ENCODE peak calls at places on chromosomes 13 and 19, in seven cellular contexts. E, Q, G, P, L, J and X are unnamed samples.

GRCh38 chr13:64884976-64885375 is 2345.2 kb downstream of the PCDH9 start:
- DNase-seq in E (no peak), P (no peak), G (no peak), L (no peak), Q (no peak), J (no peak), X (no peak)

GRCh38 chr13:102100234-102100633 is 301.6 kb downstream of the FGF14 start:
- DNase-seq in L (no peak), E (no peak), J (no peak), P (no peak), Q (no peak), G (no peak), X (no peak)

GRCh38 chr13:67438465-67438864 is 208.3 kb upstream of the PCDH9 start:
- DNase-seq in P (no peak), G (no peak), E (no peak), L (no peak), Q (no peak), J (peak; percentile 16), X (no peak)

GRCh38 chr19:872266-872951 is 12.9 kb downstream of the CFD start:
- DNase-seq in G (peak; percentile 34), J (peak; percentile 64), P (peak; percentile 91), Q (no peak), E (no peak), L (no peak), X (peak; percentile 47)

GRCh38 chr19:33199441-33200265 is 5.5 kb downstream of the LRP3 start:
- DNase-seq in P (no peak), L (no peak), E (no peak), G (no peak), Q (no peak), J (no peak), X (no peak)

GRCh38 chr19:4553775-4554174 is 5.7 kb downstream of the SEMA6B start:
- DNase-seq in G (no peak), E (no peak), Q (no peak), P (no peak), J (no peak), L (no peak), X (no peak)

GRCh38 chr19:10565028-10565566 is 713 bp downstream of the KRI1 start:
- DNase-seq in P (peak; percentile 63), Q (no peak), E (peak; percentile 45), G (peak; percentile 26), J (peak; percentile 63), L (peak; percentile 34), X (no peak)

GRCh38 chr19:58196911-58197616 is 14.2 kb downstream of the ZNF274 start:
- DNase-seq in E (no peak), P (no peak), G (peak; percentile 38), J (no peak), Q (no peak), L (no peak), X (no peak)

GRCh38 chr13:42991892-42992584 is at the start of gene EPSTI1:
- DNase-seq in G (peak; percentile 77), E (peak; percentile 66), L (peak; percentile 44), Q (no peak), P (peak; percentile 63), J (no peak), X (peak; percentile 4)

GRCh38 chr19:44745386-44745831 is 3.1 kb upstream of the BCL3 start:
- DNase-seq in J (peak; percentile 42), Q (no peak), P (peak; percentile 41), L (no peak), E (peak; percentile 78), G (no peak), X (no peak)

GRCh38 chr19:3082331-3082730 is 11.8 kb upstream of the GNA11 start:
- DNase-seq in L (no peak), P (no peak), G (no peak), Q (no peak), J (no peak), E (no peak), X (no peak)

GRCh38 chr19:5094768-5095567 is 126.1 kb downstream of the KDM4B start:
- DNase-seq in Q (no peak), J (peak; percentile 77), L (no peak), P (no peak), G (no peak), E (no peak), X (no peak)

GRCh38 chr13:109704771-109705628 is 81.4 kb downstream of the IRS2 start:
- DNase-seq in J (no peak), Q (no peak), P (no peak), G (no peak), E (peak; percentile 60), L (no peak), X (no peak)

GRCh38 chr19:56748443-56748842 is 76.9 kb upstream of the ZNF835 start:
- DNase-seq in E (no peak), J (no peak), P (no peak), G (no peak), L (no peak), Q (no peak), X (no peak)

GRCh38 chr13:28239374-28239773 is 101.0 kb downstream of the PAN3 start:
- DNase-seq in E (no peak), Q (no peak), G (no peak), J (no peak), P (no peak), L (no peak), X (no peak)

GRCh38 chr19:1566392-1567115 is 1.6 kb downstream of the MEX3D start:
- DNase-seq in G (peak; percentile 81), J (peak; percentile 86), P (peak; percentile 74), E (peak; percentile 68), Q (peak; percentile 49), L (peak; percentile 72), X (peak; percentile 67)

GRCh38 chr19:2328401-2329161 is at the start of the genes LSM7 and SPPL2B:
- DNase-seq in J (peak; percentile 93), Q (peak; percentile 48), E (peak; percentile 88), G (peak; percentile 90), P (peak; percentile 80), L (peak; percentile 90), X (peak; percentile 91)

GRCh38 chr19:27774827-27775226 is 1438.1 kb downstream of the UQCRFS1 start:
- DNase-seq in J (peak; percentile 67), Q (no peak), G (no peak), E (no peak), P (peak; percentile 42), L (no peak), X (no peak)

GRCh38 chr13:113926951-113927660 is 46.8 kb downstream of the C13orf46 start:
- DNase-seq in J (peak; percentile 56), Q (no peak), P (peak; percentile 4), E (peak; percentile 20), L (no peak), G (no peak), X (no peak)

GRCh38 chr13:50451609-50452008 is 391.9 kb downstream of the DLEU7 start:
- DNase-seq in E (no peak), G (no peak), Q (no peak), P (no peak), L (no peak), J (no peak), X (no peak)

GRCh38 chr13:76921516-76921915 is 26.8 kb upstream of the ACOD1 start:
- DNase-seq in E (no peak), J (no peak), L (no peak), G (no peak), P (no peak), Q (no peak), X (no peak)

GRCh38 chr13:52652170-52652979 is at the start of gene SUGT1:
- DNase-seq in L (peak; percentile 93), Q (peak; percentile 93), P (peak; percentile 96), J (peak; percentile 98), E (peak; percentile 97), G (peak; percentile 98), X (peak; percentile 92)

GRCh38 chr13:52650731-52651130 is 1.9 kb upstream of the SUGT1 start:
- DNase-seq in P (no peak), L (no peak), Q (no peak), J (no peak), G (peak; percentile 8), E (no peak), X (no peak)

GRCh38 chr13:52646967-52647366 is 4.7 kb downstream of the HNRNPA1L2 start:
- DNase-seq in J (no peak), E (no peak), G (no peak), L (no peak), P (no peak), Q (no peak), X (no peak)

GRCh38 chr13:52651880-52652169 is 811 bp upstream of the SUGT1 start:
- DNase-seq in P (no peak), G (no peak), J (no peak), E (no peak), Q (peak; percentile 11), L (no peak), X (no peak)

GRCh38 chr13:52652980-52653303 is 306 bp downstream of the SUGT1 start:
- DNase-seq in G (no peak), J (no peak), L (no peak), E (no peak), P (no peak), Q (no peak), X (no peak)
- TF ChIP-seq CTCF in G (no peak), J (no peak), L (peak; percentile 10), E (no peak), P (no peak), Q (no peak), X (peak; percentile 17)

DNA sequence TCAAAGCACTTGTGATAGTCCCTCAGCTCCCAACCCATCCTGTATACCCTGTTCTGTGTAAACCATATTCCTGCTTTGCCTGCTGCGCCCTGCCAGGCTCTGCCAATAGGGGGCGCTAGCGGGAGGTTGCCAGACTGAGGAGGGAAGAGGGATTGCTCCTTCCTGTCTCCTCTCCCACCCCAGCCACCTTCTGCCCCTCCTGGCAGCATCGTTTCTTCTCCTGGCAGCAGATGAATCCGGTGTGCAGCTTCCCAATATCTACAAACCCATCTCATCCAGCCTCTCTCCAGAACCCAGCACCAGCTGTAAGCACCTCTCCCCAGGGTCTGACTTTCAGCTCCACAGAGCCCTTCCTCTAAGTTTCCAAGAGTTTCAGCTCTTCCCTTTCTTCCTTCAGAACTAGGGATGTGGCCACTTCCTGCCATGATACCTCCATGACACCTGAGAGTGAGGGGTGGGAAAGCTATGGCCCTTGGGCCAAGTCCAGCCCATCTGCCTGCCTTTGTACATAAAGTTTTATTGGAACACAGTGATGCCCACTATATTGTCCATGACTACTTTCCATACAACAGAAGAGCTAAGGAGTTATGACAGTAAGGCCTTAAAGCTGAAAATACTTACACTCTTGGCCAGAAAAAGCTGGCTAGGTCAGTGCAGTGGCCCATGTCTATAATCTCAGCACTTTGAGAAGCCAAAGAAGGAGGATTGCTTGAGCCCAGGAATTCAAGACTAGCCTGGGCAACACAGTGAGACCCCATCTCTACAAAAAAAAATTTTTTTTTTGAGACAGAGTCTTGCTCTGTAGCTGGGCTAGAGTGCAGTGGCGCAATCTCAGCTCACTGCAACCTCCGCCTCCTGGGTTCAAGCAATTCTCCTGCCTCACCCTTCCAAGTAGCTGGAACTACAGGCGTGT is 34.5 kb upstream of the ATP1A3 start:
- DNase-seq in P (peak; percentile 93), G (no peak), L (peak; percentile 57), E (no peak), J (peak; percentile 84), Q (no peak), X (peak; percentile 33)
- TF ChIP-seq CTCF in P (peak; percentile 98), G (peak; percentile 57), L (peak; percentile 89), E (no peak), J (peak; percentile 98), Q (peak; percentile 48), X (peak; percentile 61)

GRCh38 chr13:47121092-47121763 is 224.4 kb upstream of the HTR2A start:
- DNase-seq in J (no peak), G (no peak), E (no peak), L (no peak), Q (no peak), P (no peak), X (no peak)

GRCh38 chr13:47126432-47126831 is 229.6 kb upstream of the HTR2A start:
- DNase-seq in G (no peak), L (no peak), P (no peak), E (no peak), J (no peak), Q (no peak), X (no peak)
- TF ChIP-seq CTCF in G (no peak), L (no peak), P (no peak), E (no peak), J (peak; percentile 26), Q (no peak), X (no peak)

GRCh38 chr13:51811046-51811445 is 7.1 kb upstream of the DHRS12 start:
- DNase-seq in G (no peak), J (no peak), E (no peak), L (no peak), P (no peak), Q (no peak), X (no peak)
- TF ChIP-seq CTCF in G (no peak), J (no peak), E (no peak), L (no peak), P (no peak), Q (no peak), X (no peak)